ENCODE peak calls at places on chromosomes 5 and 9, in seven cellular contexts. One of them, this sample, is unnamed.

GRCh38 chr9:15824310-15824709 is 271.5 kb downstream of the CCDC171 start:
- DNase-seq in mesendoderm: peak; percentile 59
- DNase-seq in mesenchymal stem cell: peak; percentile 9
- DNase-seq in IMR-90: peak; percentile 21
- DNase-seq in H1: no peak
- DNase-seq in H9: no peak
- DNase-seq in neuronal stem cell: no peak
- DNase-seq in this sample: no peak

GRCh38 chr5:31939151-31939550 is 235.0 kb downstream of the GOLPH3 start:
- DNase-seq in IMR-90: no peak
- DNase-seq in H9: no peak
- DNase-seq in H1: no peak
- DNase-seq in mesendoderm: no peak
- DNase-seq in mesenchymal stem cell: peak; percentile 13
- DNase-seq in neuronal stem cell: no peak
- DNase-seq in this sample: peak; percentile 89

GRCh38 chr5:78920604-78921003 is 64.5 kb downstream of the ARSB start:
- DNase-seq in neuronal stem cell: no peak
- DNase-seq in IMR-90: peak; percentile 71
- DNase-seq in mesendoderm: peak; percentile 77
- DNase-seq in mesenchymal stem cell: peak; percentile 45
- DNase-seq in H1: no peak
- DNase-seq in H9: no peak
- DNase-seq in this sample: peak; percentile 14

GRCh38 chr5:157808043-157808442 is 50.9 kb downstream of the CLINT1 start:
- DNase-seq in neuronal stem cell: no peak
- DNase-seq in H9: no peak
- DNase-seq in IMR-90: no peak
- DNase-seq in mesenchymal stem cell: no peak
- DNase-seq in mesendoderm: no peak
- DNase-seq in H1: no peak
- DNase-seq in this sample: no peak

GRCh38 chr9:110799396-110799795 is 130.8 kb downstream of the MUSK start:
- DNase-seq in neuronal stem cell: no peak
- DNase-seq in mesendoderm: no peak
- DNase-seq in H9: no peak
- DNase-seq in mesenchymal stem cell: no peak
- DNase-seq in IMR-90: peak; percentile 33
- DNase-seq in H1: no peak
- DNase-seq in this sample: no peak

GRCh38 chr9:120931278-120932085 is 4.9 kb upstream of the TRAF1 start:
- DNase-seq in neuronal stem cell: no peak
- DNase-seq in mesendoderm: no peak
- DNase-seq in H1: no peak
- DNase-seq in IMR-90: peak; percentile 75
- DNase-seq in mesenchymal stem cell: peak; percentile 67
- DNase-seq in H9: no peak
- DNase-seq in this sample: peak; percentile 35

GRCh38 chr9:6739218-6739617 is 18.6 kb upstream of the KDM4C start:
- DNase-seq in mesendoderm: peak; percentile 32
- DNase-seq in IMR-90: peak; percentile 25
- DNase-seq in H9: no peak
- DNase-seq in mesenchymal stem cell: peak; percentile 34
- DNase-seq in neuronal stem cell: no peak
- DNase-seq in H1: no peak
- DNase-seq in this sample: no peak

GRCh38 chr9:137453643-137454081 is 5.5 kb downstream of the NSMF start:
- DNase-seq in H1: peak; percentile 86
- DNase-seq in H9: peak; percentile 95
- DNase-seq in neuronal stem cell: peak; percentile 93
- DNase-seq in mesenchymal stem cell: peak; percentile 70
- DNase-seq in IMR-90: peak; percentile 58
- DNase-seq in mesendoderm: peak; percentile 96
- DNase-seq in this sample: peak; percentile 70

GRCh38 chr5:1524799-1525623 is 1.3 kb upstream of the LPCAT1 start:
- DNase-seq in mesenchymal stem cell: no peak
- DNase-seq in neuronal stem cell: no peak
- DNase-seq in H1: peak; percentile 35
- DNase-seq in IMR-90: no peak
- DNase-seq in H9: no peak
- DNase-seq in mesendoderm: no peak
- DNase-seq in this sample: no peak

GRCh38 chr5:82092-82491 is 9.9 kb upstream of the PLEKHG4B start:
- DNase-seq in H1: peak; percentile 66
- DNase-seq in mesendoderm: peak; percentile 92
- DNase-seq in neuronal stem cell: peak; percentile 83
- DNase-seq in IMR-90: peak; percentile 17
- DNase-seq in mesenchymal stem cell: peak; percentile 15
- DNase-seq in H9: peak; percentile 85
- DNase-seq in this sample: peak; percentile 67

GRCh38 chr5:1514027-1514818 is 9.5 kb downstream of the LPCAT1 start:
- DNase-seq in mesendoderm: no peak
- DNase-seq in H9: peak; percentile 40
- DNase-seq in neuronal stem cell: no peak
- DNase-seq in mesenchymal stem cell: no peak
- DNase-seq in IMR-90: no peak
- DNase-seq in H1: no peak
- DNase-seq in this sample: peak; percentile 80

GRCh38 chr5:96807099-96807654 is 568 bp downstream of the ERAP1 start:
- DNase-seq in IMR-90: peak; percentile 53
- DNase-seq in H1: peak; percentile 73
- DNase-seq in mesenchymal stem cell: peak; percentile 73
- DNase-seq in neuronal stem cell: peak; percentile 42
- DNase-seq in H9: peak; percentile 62
- DNase-seq in mesendoderm: peak; percentile 60
- DNase-seq in this sample: peak; percentile 69

GRCh38 chr5:61884242-61884855 is 421.7 kb upstream of the KIF2A start:
- DNase-seq in mesendoderm: peak; percentile 31
- DNase-seq in mesenchymal stem cell: no peak
- DNase-seq in IMR-90: no peak
- DNase-seq in H1: no peak
- DNase-seq in H9: no peak
- DNase-seq in neuronal stem cell: no peak
- DNase-seq in this sample: no peak

GRCh38 chr9:115988701-115989100 is 164.9 kb upstream of the PAPPA start:
- DNase-seq in neuronal stem cell: no peak
- DNase-seq in mesenchymal stem cell: no peak
- DNase-seq in H1: no peak
- DNase-seq in IMR-90: peak; percentile 57
- DNase-seq in mesendoderm: no peak
- DNase-seq in H9: no peak
- DNase-seq in this sample: peak; percentile 80

GRCh38 chr9:4490705-4491620 is 695 bp downstream of the SLC1A1 start:
- DNase-seq in mesenchymal stem cell: peak; percentile 16
- DNase-seq in neuronal stem cell: no peak
- DNase-seq in mesendoderm: peak; percentile 54
- DNase-seq in IMR-90: no peak
- DNase-seq in H9: no peak
- DNase-seq in H1: peak; percentile 63
- DNase-seq in this sample: no peak

GRCh38 chr9:87334366-87334765 is 163.3 kb upstream of the DAPK1 start:
- DNase-seq in H1: no peak
- DNase-seq in neuronal stem cell: no peak
- DNase-seq in mesenchymal stem cell: no peak
- DNase-seq in H9: no peak
- DNase-seq in mesendoderm: no peak
- DNase-seq in IMR-90: no peak
- DNase-seq in this sample: no peak

GRCh38 chr9:93582550-93582949 is 6.2 kb downstream of the PHF2 start:
- DNase-seq in IMR-90: no peak
- DNase-seq in H9: no peak
- DNase-seq in neuronal stem cell: no peak
- DNase-seq in H1: no peak
- DNase-seq in mesenchymal stem cell: no peak
- DNase-seq in mesendoderm: no peak
- DNase-seq in this sample: no peak

GRCh38 chr9:129036241-129036922 is at the start of gene MIGA2:
- DNase-seq in IMR-90: peak; percentile 98
- DNase-seq in mesenchymal stem cell: peak; percentile 99
- DNase-seq in neuronal stem cell: peak; percentile 98
- DNase-seq in mesendoderm: peak; percentile 100
- DNase-seq in H1: peak; percentile 90
- DNase-seq in H9: peak; percentile 99
- DNase-seq in this sample: peak; percentile 98

GRCh38 chr9:69104830-69105527 is 69.1 kb upstream of the TJP2 start:
- DNase-seq in mesendoderm: peak; percentile 55
- DNase-seq in H9: peak; percentile 93
- DNase-seq in neuronal stem cell: no peak
- DNase-seq in mesenchymal stem cell: no peak
- DNase-seq in IMR-90: no peak
- DNase-seq in H1: peak; percentile 62
- DNase-seq in this sample: peak; percentile 87

GRCh38 chr5:90792725-90793124 is 234.1 kb downstream of the ADGRV1 start:
- DNase-seq in H9: no peak
- DNase-seq in IMR-90: no peak
- DNase-seq in mesendoderm: no peak
- DNase-seq in mesenchymal stem cell: no peak
- DNase-seq in H1: no peak
- DNase-seq in neuronal stem cell: no peak
- DNase-seq in this sample: no peak

GRCh38 chr5:115888027-115888426 is 46.3 kb downstream of the AP3S1 start:
- DNase-seq in IMR-90: peak; percentile 54
- DNase-seq in H9: no peak
- DNase-seq in mesenchymal stem cell: no peak
- DNase-seq in H1: no peak
- DNase-seq in mesendoderm: no peak
- DNase-seq in neuronal stem cell: no peak
- DNase-seq in this sample: peak; percentile 39

GRCh38 chr5:149739371-149739770 is 9.3 kb downstream of the PPARGC1B start:
- DNase-seq in H1: no peak
- DNase-seq in H9: no peak
- DNase-seq in neuronal stem cell: no peak
- DNase-seq in mesendoderm: no peak
- DNase-seq in IMR-90: no peak
- DNase-seq in mesenchymal stem cell: no peak
- DNase-seq in this sample: no peak

GRCh38 chr5:148972958-148973357 is 89.9 kb downstream of the SH3TC2 start:
- DNase-seq in IMR-90: peak; percentile 89
- DNase-seq in H9: no peak
- DNase-seq in mesendoderm: peak; percentile 47
- DNase-seq in mesenchymal stem cell: peak; percentile 97
- DNase-seq in neuronal stem cell: no peak
- DNase-seq in H1: no peak
- DNase-seq in this sample: peak; percentile 93

GRCh38 chr9:113525831-113526230 is 62.3 kb downstream of the RGS3 start:
- DNase-seq in H9: no peak
- DNase-seq in IMR-90: no peak
- DNase-seq in H1: no peak
- DNase-seq in mesenchymal stem cell: no peak
- DNase-seq in neuronal stem cell: no peak
- DNase-seq in mesendoderm: no peak
- DNase-seq in this sample: no peak

GRCh38 chr5:32076699-32077695 is 97.1 kb downstream of the GOLPH3 start:
- DNase-seq in IMR-90: peak; percentile 59
- DNase-seq in neuronal stem cell: peak; percentile 21
- DNase-seq in mesendoderm: peak; percentile 51
- DNase-seq in H1: no peak
- DNase-seq in H9: no peak
- DNase-seq in mesenchymal stem cell: peak; percentile 63
- DNase-seq in this sample: peak; percentile 75

GRCh38 chr9:132446887-132447286 is 36.9 kb downstream of the CFAP77 start:
- DNase-seq in H9: no peak
- DNase-seq in neuronal stem cell: no peak
- DNase-seq in IMR-90: no peak
- DNase-seq in mesendoderm: no peak
- DNase-seq in H1: no peak
- DNase-seq in mesenchymal stem cell: no peak
- DNase-seq in this sample: no peak

GRCh38 chr9:91395553-91396470 is 27.8 kb downstream of the NFIL3 start:
- DNase-seq in IMR-90: peak; percentile 93
- DNase-seq in H9: no peak
- DNase-seq in neuronal stem cell: no peak
- DNase-seq in mesendoderm: no peak
- DNase-seq in H1: no peak
- DNase-seq in mesenchymal stem cell: peak; percentile 76
- DNase-seq in this sample: peak; percentile 45

DNA sequence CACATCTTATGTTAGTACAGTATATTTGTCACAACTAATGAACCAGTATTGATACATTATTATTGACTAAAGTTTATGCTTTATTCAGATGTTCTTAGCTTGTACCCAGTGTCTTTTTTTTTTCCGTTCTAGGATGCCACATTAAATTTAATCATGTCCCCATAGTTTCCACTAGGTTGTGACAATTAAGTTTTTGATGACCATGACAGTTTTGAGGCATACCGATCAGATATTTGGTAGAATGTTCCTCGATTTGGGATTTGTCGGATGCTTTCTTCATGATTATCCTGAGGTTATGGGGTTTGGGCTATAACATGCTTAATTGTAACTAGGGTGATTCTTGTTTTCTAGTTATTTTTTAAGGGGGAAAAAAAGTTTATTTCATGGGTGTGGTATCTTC is 22.6 kb downstream of the PRRC2B start:
- DNase-seq in H9: no peak
- DNase-seq in H1: no peak
- DNase-seq in mesenchymal stem cell: no peak
- DNase-seq in IMR-90: no peak
- DNase-seq in mesendoderm: no peak
- DNase-seq in neuronal stem cell: no peak
- DNase-seq in this sample: no peak
- H3K4me1 ChIP-seq in H9: peaks cover 18% of the 10 kb centered on the region
- H3K4me1 ChIP-seq in H1: peaks cover 24% of the 10 kb centered on the region
- H3K4me1 ChIP-seq in mesenchymal stem cell: peaks cover 34% of the 10 kb centered on the region
- H3K4me1 ChIP-seq in IMR-90: peaks cover 34% of the 10 kb centered on the region
- H3K4me1 ChIP-seq in mesendoderm: peaks cover 18% of the 10 kb centered on the region
- H3K4me1 ChIP-seq in neuronal stem cell: peaks cover 37% of the 10 kb centered on the region
- H3K4me1 ChIP-seq in this sample: peaks cover 33% of the 10 kb centered on the region

DNA sequence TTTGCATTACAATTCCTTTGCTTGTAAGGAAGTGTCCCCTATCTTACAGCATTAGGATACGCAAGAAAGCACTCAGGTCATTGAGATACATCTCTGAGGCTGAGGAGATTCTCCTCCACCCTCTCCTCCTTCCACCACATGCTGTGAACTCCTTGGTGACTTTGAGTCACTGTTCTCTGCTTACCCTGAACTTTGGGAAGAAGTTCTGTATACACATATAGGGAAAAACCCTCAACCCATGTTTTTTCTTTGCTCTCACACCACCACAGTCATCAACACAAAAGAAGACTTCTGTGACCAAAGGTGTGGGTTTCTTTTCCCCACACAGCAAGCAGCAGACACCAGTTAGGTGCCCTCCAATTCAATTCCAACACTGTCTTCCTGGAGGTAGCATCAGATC is 38.1 kb downstream of the CNOT6 start:
- DNase-seq in mesendoderm: no peak
- DNase-seq in H9: no peak
- DNase-seq in H1: no peak
- DNase-seq in neuronal stem cell: no peak
- DNase-seq in mesenchymal stem cell: no peak
- DNase-seq in IMR-90: no peak
- DNase-seq in this sample: no peak
- H3K79me1 ChIP-seq in mesendoderm: peaks cover 32% of the 10 kb centered on the region
- H3K79me1 ChIP-seq in H9: peaks cover 8% of the 10 kb centered on the region
- H3K79me1 ChIP-seq in H1: peaks cover 7% of the 10 kb centered on the region
- H3K79me1 ChIP-seq in neuronal stem cell: peaks cover 13% of the 10 kb centered on the region
- H3K79me1 ChIP-seq in mesenchymal stem cell: peaks cover 20% of the 10 kb centered on the region
- H3K79me1 ChIP-seq in IMR-90: peaks cover 36% of the 10 kb centered on the region
- H3K79me1 ChIP-seq in this sample: no peaks in the 10 kb centered on the region

GRCh38 chr5:158880514-158881001 is 219.2 kb downstream of the EBF1 start:
- DNase-seq in mesendoderm: no peak
- DNase-seq in IMR-90: no peak
- DNase-seq in neuronal stem cell: no peak
- DNase-seq in H1: no peak
- DNase-seq in H9: no peak
- DNase-seq in mesenchymal stem cell: no peak
- DNase-seq in this sample: no peak
- H3K23ac ChIP-seq in mesendoderm: no peak overlapping the region
- H3K23ac ChIP-seq in IMR-90: no peak overlapping the region
- H3K23ac ChIP-seq in neuronal stem cell: no peak overlapping the region
- H3K23ac ChIP-seq in H1: no peak overlapping the region
- H3K23ac ChIP-seq in H9: no peak overlapping the region
- H3K23ac ChIP-seq in mesenchymal stem cell: no peak overlapping the region
- H3K23ac ChIP-seq in this sample: no peak overlapping the region

GRCh38 chr5:140112685-140113179 is 1.2 kb upstream of the PURA start:
- DNase-seq in H1: no peak
- DNase-seq in neuronal stem cell: no peak
- DNase-seq in mesenchymal stem cell: peak; percentile 16
- DNase-seq in H9: no peak
- DNase-seq in mesendoderm: peak; percentile 63
- DNase-seq in IMR-90: peak; percentile 34
- DNase-seq in this sample: no peak
- H3K4me1 ChIP-seq in H1: peaks cover 8% of the 10 kb centered on the region
- H3K4me1 ChIP-seq in neuronal stem cell: peaks cover 9% of the 10 kb centered on the region
- H3K4me1 ChIP-seq in mesenchymal stem cell: peaks cover 26% of the 10 kb centered on the region
- H3K4me1 ChIP-seq in H9: peaks cover 5% of the 10 kb centered on the region
- H3K4me1 ChIP-seq in mesendoderm: no peaks in the 10 kb centered on the region
- H3K4me1 ChIP-seq in IMR-90: peaks cover 8% of the 10 kb centered on the region
- H3K4me1 ChIP-seq in this sample: peaks cover 2% of the 10 kb centered on the region